ENCODE peak calls at places on chromosomes 3 and 15, in eight cellular contexts. N is HFF-Myc; Y is activated T-helper 1 cell treated with anti-CD3 and anti-CD28 coated beads, Interleukin-12 subunit alpha, Interleukin-12 subunit beta, Interleukin-2, Interleukin-4 antibody, amounts not matched to agents 30 ng/mL and 10 ng/mL and 1 ng/mL, durations not matched to agents 14 hours and 24 hours and 36 hours; J is anterior cingulate cortex; C is GM19239; T is A549; D is hypothalamus; O is T-cell. I is an unnamed sample.

GRCh38 chr3:194773216-194773615 is 87.5 kb downstream of the FAM43A start:
- DNase-seq in N (no peak), Y (no peak), J (no peak), C (no peak), T (peak), D (no peak), O (no peak), I (no peak)

GRCh38 chr15:100919481-100920405 is 586 bp downstream of the LRRK1 start:
- DNase-seq in N (no peak), Y (no peak), J (no peak), C (no peak), T (peak), D (no peak), O (no peak), I (no peak)

GRCh38 chr3:13550791-13551360 is 2.0 kb downstream of the FBLN2 start:
- DNase-seq in N (no peak), Y (no peak), J (no peak), C (no peak), T (no peak), D (no peak), O (no peak), I (no peak)

GRCh38 chr3:28218917-28219198 is 22.6 kb upstream of the CMC1 start:
- DNase-seq in N (no peak), Y (no peak), J (no peak), C (no peak), T (no peak), D (no peak), O (no peak), I (no peak)

GRCh38 chr15:96254168-96254567 is 76.3 kb upstream of the NR2F2 start:
- DNase-seq in N (no peak), Y (no peak), J (no peak), C (no peak), T (no peak), D (no peak), O (no peak), I (no peak)

GRCh38 chr15:37229855-37230254 is 129.5 kb upstream of the MEIS2 start:
- DNase-seq in N (no peak), Y (no peak), J (no peak), C (no peak), T (no peak), D (no peak), O (no peak), I (no peak)

GRCh38 chr3:39189648-39190269 is 2.6 kb downstream of the XIRP1 start:
- DNase-seq in N (no peak), Y (peak), J (no peak), C (peak), T (peak), D (no peak), O (peak), I (peak)

GRCh38 chr15:38696120-38696727 is 131.6 kb upstream of the RASGRP1 start:
- DNase-seq in N (no peak), Y (peak), J (no peak), C (no peak), T (no peak), D (no peak), O (peak), I (no peak)

GRCh38 chr3:120264963-120265362 is 20.1 kb downstream of the GPR156 start:
- DNase-seq in N (no peak), Y (no peak), J (no peak), C (no peak), T (no peak), D (no peak), O (no peak), I (no peak)

GRCh38 chr3:139358857-139359562 is 15.2 kb downstream of the MRPS22 start:
- DNase-seq in N (no peak), Y (no peak), J (no peak), C (no peak), T (no peak), D (no peak), O (no peak), I (no peak)